ENCODE peak calls at places on chromosomes 7 and 10, in ten cellular contexts. N is epithelial cell of prostate; H is gastrocnemius medialis; Q is aorta; U is left ventricle myocardium inferior; D is neuronal stem cell; F is thyroid gland; E is naive thymus-derived CD4-positive, alpha-beta T cell; Z is fibroblast of lung; Y is CD4-positive, alpha-beta T cell. P is an unnamed sample.

GRCh38 chr10:44010873-44011602 is 362.4 kb upstream of the ZNF32 start:
- DNase-seq in N (peak; percentile 56), H (no peak), Q (no peak), U (peak; percentile 41), D (no peak), F (no peak), E (no peak), Z (no peak), Y (no peak), P (no peak)

GRCh38 chr7:50739744-50740455 is 42.8 kb downstream of the GRB10 start:
- DNase-seq in N (no peak), H (no peak), Q (no peak), U (no peak), D (no peak), F (no peak), E (peak; percentile 91), Z (no peak), Y (peak; percentile 65), P (no peak)

GRCh38 chr7:55624813-55625212 is 52.5 kb upstream of the VOPP1 start:
- DNase-seq in N (no peak), H (no peak), Q (no peak), U (no peak), D (no peak), F (no peak), E (no peak), Z (no peak), Y (no peak), P (no peak)

GRCh38 chr10:35546824-35547225 is 58.3 kb upstream of the GJD4 start:
- DNase-seq in N (peak; percentile 73), H (no peak), Q (no peak), U (no peak), D (no peak), F (no peak), E (no peak), Z (no peak), Y (no peak), P (no peak)

GRCh38 chr7:27066148-27066547 is 29.7 kb downstream of the HOXA1 start:
- DNase-seq in N (peak; percentile 43), H (no peak), Q (no peak), U (no peak), D (no peak), F (no peak), E (no peak), Z (peak; percentile 51), Y (no peak), P (no peak)

GRCh38 chr10:81093056-81093455 is 555.4 kb downstream of the SH2D4B start:
- DNase-seq in N (no peak), H (no peak), Q (no peak), U (no peak), D (no peak), F (peak; percentile 4), E (no peak), Z (no peak), Y (no peak), P (no peak)

GRCh38 chr7:35987016-35987415 is 166.0 kb upstream of the EEPD1 start:
- DNase-seq in N (no peak), H (no peak), Q (no peak), U (no peak), D (no peak), F (no peak), E (no peak), Z (no peak), Y (no peak), P (no peak)

GRCh38 chr7:16556359-16556758 is 29.7 kb downstream of the LRRC72 start:
- DNase-seq in N (no peak), H (no peak), Q (no peak), U (no peak), D (no peak), F (no peak), E (no peak), Z (no peak), Y (no peak), P (no peak)

GRCh38 chr10:3779146-3779707 is 5.8 kb downstream of the KLF6 start:
- DNase-seq in N (no peak), H (no peak), Q (no peak), U (no peak), D (no peak), F (no peak), E (no peak), Z (peak; percentile 40), Y (no peak), P (no peak)

GRCh38 chr10:3778708-3779108 is 6.3 kb downstream of the KLF6 start:
- DNase-seq in N (no peak), H (no peak), Q (no peak), U (no peak), D (no peak), F (no peak), E (no peak), Z (peak; percentile 35), Y (no peak), P (no peak)

GRCh38 chr10:3776796-3777571 is 8.0 kb downstream of the KLF6 start:
- DNase-seq in N (no peak), H (peak; percentile 39), Q (peak; percentile 80), U (no peak), D (no peak), F (no peak), E (peak; percentile 75), Z (peak; percentile 95), Y (peak; percentile 56), P (peak; percentile 45)

GRCh38 chr10:3780056-3780765 is 4.8 kb downstream of the KLF6 start:
- DNase-seq in N (no peak), H (no peak), Q (peak; percentile 58), U (no peak), D (no peak), F (no peak), E (no peak), Z (peak; percentile 53), Y (no peak), P (no peak)

GRCh38 chr10:3777876-3778707 is 6.9 kb downstream of the KLF6 start:
- DNase-seq in N (no peak), H (no peak), Q (no peak), U (no peak), D (no peak), F (no peak), E (no peak), Z (peak; percentile 39), Y (no peak), P (no peak)
- H3K27ac ChIP-seq in N (peak overlapping the region; percentile 100), H (peak overlapping the region; percentile 98), Q (peak overlapping the region; percentile 97), U (peak overlapping the region; percentile 99), D (no peak overlapping the region), F (peak overlapping the region; percentile 39), E (peak overlapping the region; percentile 25), Z (peak overlapping the region; percentile 99), Y (peak overlapping the region; percentile 24), P (peak overlapping the region; percentile 100)

DNA sequence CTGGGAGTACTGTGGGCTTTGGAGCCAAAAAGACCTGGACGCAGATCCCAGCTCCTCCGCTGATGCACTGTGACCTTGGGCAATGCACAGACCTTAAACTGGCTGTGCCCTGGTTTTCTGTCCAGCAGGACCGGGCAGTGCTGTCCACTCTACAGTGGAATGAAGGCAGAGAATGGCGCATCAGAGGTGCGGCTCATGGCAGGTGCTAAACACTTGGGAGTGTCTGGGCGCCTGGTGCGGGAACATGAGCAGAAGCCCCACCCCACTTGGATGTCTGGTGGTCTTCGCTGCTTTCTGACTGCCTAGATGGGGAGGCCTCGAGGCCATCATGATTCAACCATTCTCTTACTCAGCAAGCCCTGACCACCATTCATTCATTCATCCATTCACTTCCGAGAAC is 153.7 kb downstream of the GRK5 start:
- DNase-seq in N (no peak), H (no peak), Q (no peak), U (no peak), D (no peak), F (no peak), E (no peak), Z (no peak), Y (no peak), P (no peak)
- H3K27ac ChIP-seq in N (no peak overlapping the region), H (peak overlapping the region; percentile 20), Q (no peak overlapping the region), U (peak overlapping the region; percentile 91), D (no peak overlapping the region), F (no peak overlapping the region), E (no peak overlapping the region), Z (no peak overlapping the region), Y (no peak overlapping the region), P (no peak overlapping the region)

GRCh38 chr10:6637053-6637452 is 57.0 kb upstream of the PRKCQ start:
- DNase-seq in N (no peak), H (no peak), Q (no peak), U (no peak), D (no peak), F (no peak), E (no peak), Z (no peak), Y (no peak), P (no peak)

GRCh38 chr10:6643962-6644361 is 63.9 kb upstream of the PRKCQ start:
- DNase-seq in N (no peak), H (no peak), Q (no peak), U (no peak), D (no peak), F (no peak), E (no peak), Z (no peak), Y (no peak), P (no peak)

GRCh38 chr10:6640433-6641040 is 60.5 kb upstream of the PRKCQ start:
- DNase-seq in N (no peak), H (no peak), Q (no peak), U (no peak), D (no peak), F (no peak), E (no peak), Z (no peak), Y (no peak), P (no peak)

GRCh38 chr10:6647811-6648526 is 67.9 kb upstream of the PRKCQ start:
- DNase-seq in N (no peak), H (peak; percentile 7), Q (peak; percentile 48), U (no peak), D (peak; percentile 54), F (peak; percentile 69), E (peak; percentile 66), Z (peak; percentile 14), Y (peak; percentile 62), P (no peak)

DNA sequence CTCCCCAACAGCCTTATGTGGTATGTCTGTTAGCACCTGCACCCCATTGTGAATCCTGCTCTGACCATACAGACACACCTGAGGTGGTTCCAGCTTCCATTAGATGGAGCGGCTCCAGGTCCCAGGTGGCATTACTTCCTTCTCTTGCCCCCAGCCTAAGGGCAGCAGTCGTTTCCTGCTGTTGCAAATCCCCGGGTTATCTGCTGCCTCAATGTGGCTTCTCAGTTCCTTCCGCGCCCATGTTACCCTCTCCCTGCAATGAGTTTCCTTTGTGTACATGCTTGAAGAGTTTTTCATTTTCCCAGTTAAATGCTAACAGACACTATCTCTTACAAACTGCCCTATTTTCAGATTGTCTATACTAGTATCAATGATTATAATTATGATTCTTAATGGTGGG is 62.8 kb upstream of the PRKCQ start:
- DNase-seq in N (no peak), H (no peak), Q (no peak), U (no peak), D (no peak), F (no peak), E (no peak), Z (no peak), Y (no peak), P (no peak)
- H3K27ac ChIP-seq in N (no peak overlapping the region), H (no peak overlapping the region), Q (no peak overlapping the region), U (no peak overlapping the region), D (no peak overlapping the region), F (no peak overlapping the region), E (no peak overlapping the region), Z (no peak overlapping the region), Y (no peak overlapping the region), P (no peak overlapping the region)

GRCh38 chr10:133394064-133394663 is at the start of gene MTG1:
- DNase-seq in N (peak; percentile 41), H (peak; percentile 85), Q (peak; percentile 96), U (peak; percentile 94), D (peak; percentile 93), F (peak; percentile 96), E (peak; percentile 89), Z (peak; percentile 92), Y (peak; percentile 91), P (peak; percentile 82)

GRCh38 chr10:133391761-133392518 is 2.0 kb upstream of the MTG1 start:
- DNase-seq in N (no peak), H (no peak), Q (no peak), U (no peak), D (no peak), F (no peak), E (no peak), Z (no peak), Y (no peak), P (no peak)

GRCh38 chr10:133394801-133395221 is 854 bp downstream of the MTG1 start:
- DNase-seq in N (no peak), H (no peak), Q (no peak), U (no peak), D (no peak), F (no peak), E (no peak), Z (no peak), Y (no peak), P (no peak)

GRCh38 chr10:133391249-133391635 is 2.7 kb upstream of the MTG1 start:
- DNase-seq in N (no peak), H (no peak), Q (no peak), U (no peak), D (no peak), F (no peak), E (no peak), Z (no peak), Y (no peak), P (no peak)

DNA sequence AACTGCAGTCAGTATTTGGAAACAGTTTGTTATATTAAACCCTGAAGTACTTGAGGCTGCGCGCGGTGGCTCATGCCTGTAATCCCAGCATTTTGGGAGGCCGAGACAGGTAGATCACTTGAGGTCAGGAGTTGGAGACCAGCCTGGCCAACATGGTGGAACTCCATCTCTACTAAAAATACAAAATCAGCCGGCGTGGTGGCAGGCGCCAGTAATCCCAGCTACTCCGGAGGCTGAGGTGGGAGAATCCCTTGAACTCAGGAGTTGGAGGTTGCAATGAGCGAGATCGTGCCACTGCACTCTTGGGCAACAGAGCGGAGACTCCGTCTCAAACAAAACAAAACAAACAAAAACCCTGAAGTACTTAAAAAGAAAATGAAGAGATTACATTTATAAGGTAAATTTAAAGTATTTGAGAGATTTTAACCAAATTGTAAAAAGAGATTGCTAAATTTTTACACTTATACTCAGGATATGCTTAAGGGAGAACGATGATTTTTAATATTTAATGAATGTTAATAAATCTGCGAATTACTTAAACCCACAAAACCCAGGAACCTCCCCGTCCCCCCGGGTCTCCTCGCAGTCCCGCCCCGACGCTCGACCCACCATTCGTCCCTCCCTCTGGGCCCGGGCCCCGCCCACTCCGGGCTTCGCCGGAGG is 425 bp upstream of the MTG1 start:
- DNase-seq in N (no peak), H (no peak), Q (no peak), U (no peak), D (peak; percentile 8), F (peak; percentile 58), E (no peak), Z (no peak), Y (no peak), P (no peak)
- H3K27ac ChIP-seq in N (peak overlapping the region; percentile 79), H (peak overlapping the region; percentile 90), Q (no peak overlapping the region), U (peak overlapping the region; percentile 92), D (peak overlapping the region; percentile 36), F (peak overlapping the region; percentile 0), E (peak overlapping the region; percentile 81), Z (no peak overlapping the region), Y (peak overlapping the region; percentile 65), P (peak overlapping the region; percentile 88)